ENCODE peak calls at places on chromosomes 2 and 18, in seven cellular contexts. D, K, R, J, A, O and W are unnamed samples.

GRCh38 chr2:62757029-62757428 is 51.5 kb downstream of the EHBP1 start:
- DNase-seq in R (no peak), K (no peak), A (no peak), J (no peak), O (no peak), D (no peak), W (no peak)

GRCh38 chr2:74877781-74878433 is 44.0 kb downstream of the HK2 start:
- DNase-seq in J (no peak), R (no peak), A (no peak), O (no peak), D (no peak), K (no peak), W (no peak)

GRCh38 chr2:237488901-237489860 is 2.1 kb downstream of the MLPH start:
- DNase-seq in A (peak), K (no peak), D (no peak), O (no peak), R (no peak), J (no peak), W (peak)

GRCh38 chr2:20532634-20533437 is 86.0 kb downstream of the RHOB start:
- DNase-seq in K (no peak), A (no peak), R (no peak), D (no peak), O (no peak), J (no peak), W (no peak)

GRCh38 chr2:157932480-157933205 is 56.5 kb upstream of the ACVR1 start:
- DNase-seq in J (no peak), A (no peak), K (no peak), D (no peak), R (no peak), O (no peak), W (no peak)

GRCh38 chr2:176931588-176932563 is 280.7 kb upstream of the HNRNPA3 start:
- DNase-seq in D (peak), A (no peak), O (no peak), R (peak), J (peak), K (no peak), W (peak)

GRCh38 chr18:23837591-23837990 is 148.3 kb downstream of the LAMA3 start:
- DNase-seq in R (peak), D (no peak), K (no peak), A (peak), J (no peak), O (no peak), W (peak)

GRCh38 chr2:105645031-105645940 is 99.4 kb upstream of the NCK2 start:
- DNase-seq in O (no peak), K (no peak), D (no peak), A (no peak), R (no peak), J (no peak), W (no peak)

GRCh38 chr2:222753251-222753824 is 81.9 kb downstream of the MOGAT1 start:
- DNase-seq in D (no peak), O (peak), J (no peak), R (peak), K (no peak), A (no peak), W (peak)

GRCh38 chr2:72104821-72105588 is 42.7 kb downstream of the CYP26B1 start:
- DNase-seq in R (no peak), A (no peak), D (no peak), K (no peak), J (no peak), O (no peak), W (no peak)

GRCh38 chr2:238123218-238123971 is 15.1 kb upstream of the KLHL30 start:
- DNase-seq in K (no peak), J (no peak), A (peak), O (no peak), D (no peak), R (no peak), W (no peak)

GRCh38 chr2:218893349-218894167 is 12.9 kb downstream of the WNT10A start:
- DNase-seq in K (no peak), A (no peak), O (no peak), J (no peak), D (peak), R (no peak), W (no peak)

GRCh38 chr18:39871976-39872375 is 2083.1 kb upstream of the PIK3C3 start:
- DNase-seq in R (peak), D (no peak), J (no peak), A (no peak), O (no peak), K (no peak), W (no peak)

GRCh38 chr2:199464614-199465352 is 7.0 kb upstream of the SATB2 start:
- DNase-seq in O (no peak), K (no peak), A (no peak), J (no peak), R (no peak), D (no peak), W (no peak)

GRCh38 chr2:225288986-225289385 is 110.5 kb upstream of the NYAP2 start:
- DNase-seq in R (peak), A (no peak), D (no peak), J (no peak), K (no peak), O (no peak), W (peak)

GRCh38 chr2:127003028-127003800 is 103.7 kb downstream of the BIN1 start:
- DNase-seq in A (no peak), K (no peak), O (no peak), R (no peak), D (no peak), J (no peak), W (no peak)

GRCh38 chr2:202140522-202141292 is 67.7 kb downstream of the KIAA2012 start:
- DNase-seq in D (no peak), O (no peak), R (peak), K (no peak), A (no peak), J (no peak), W (no peak)

GRCh38 chr2:121748202-121748601 is 7.2 kb upstream of the TSN start:
- DNase-seq in K (no peak), R (peak), J (no peak), A (no peak), D (no peak), O (no peak), W (peak)

GRCh38 chr2:168698959-168699358 is 103.5 kb upstream of the NOSTRIN start:
- DNase-seq in O (no peak), A (no peak), R (no peak), K (no peak), D (no peak), J (no peak), W (no peak)

GRCh38 chr2:129877795-129878775 is 101.4 kb upstream of the RAB6C start:
- DNase-seq in A (no peak), O (no peak), K (no peak), D (no peak), R (peak), J (no peak), W (peak)

GRCh38 chr2:37711308-37711731 is 39.9 kb upstream of the CDC42EP3 start:
- DNase-seq in A (no peak), K (no peak), D (peak), J (peak), R (peak), O (no peak), W (peak)

GRCh38 chr2:14720319-14720718 is 87.8 kb downstream of the LRATD1 start:
- DNase-seq in A (no peak), K (no peak), O (no peak), R (peak), J (no peak), D (no peak), W (peak)

GRCh38 chr2:16632615-16633014 is 33.0 kb downstream of the CYRIA start:
- DNase-seq in A (no peak), R (no peak), J (no peak), D (no peak), K (no peak), O (no peak), W (no peak)

GRCh38 chr2:218028562-218029348 is 26.0 kb upstream of the TNS1 start:
- DNase-seq in D (no peak), R (no peak), K (no peak), O (no peak), J (no peak), A (no peak), W (no peak)

GRCh38 chr2:3612639-3613523 is 18.0 kb downstream of the COLEC11 start:
- DNase-seq in D (no peak), A (no peak), K (no peak), R (no peak), J (no peak), O (no peak), W (no peak)

GRCh38 chr2:46252891-46253659 is 44.1 kb upstream of the EPAS1 start:
- DNase-seq in O (no peak), A (peak), D (no peak), K (no peak), J (no peak), R (peak), W (peak)

GRCh38 chr2:208389940-208390339 is 16.7 kb upstream of the PTH2R start:
- DNase-seq in O (no peak), A (no peak), J (no peak), D (no peak), R (no peak), K (no peak), W (no peak)